ENCODE peak calls at places on chromosomes 4 and X, in six cellular contexts. C, Y, Q, B, F and O are unnamed samples.

GRCh38 chr4:40264497-40264896 is 67.7 kb downstream of the RHOH start:
- DNase-seq in C (no peak), Y (peak; percentile 73), Q (no peak), B (no peak), F (no peak), O (no peak)

GRCh38 chr4:151184523-151185458 is 85.4 kb downstream of the RPS3A start:
- DNase-seq in C (peak; percentile 68), Y (peak; percentile 80), Q (no peak), B (no peak), F (no peak), O (no peak)

GRCh38 chrX:23578079-23578478 is 89.2 kb upstream of the PRDX4 start:
- DNase-seq in C (no peak), Y (peak; percentile 27), Q (no peak), B (no peak), F (no peak), O (no peak)

GRCh38 chr4:31518796-31519250 is 798.7 kb downstream of the PCDH7 start:
- DNase-seq in C (no peak), Y (peak; percentile 3), Q (no peak), B (no peak), F (no peak), O (no peak)

GRCh38 chr4:143384381-143384994 is 47.8 kb downstream of the GAB1 start:
- DNase-seq in C (no peak), Y (peak; percentile 85), Q (no peak), B (no peak), F (no peak), O (no peak)

GRCh38 chr4:2962614-2963184 is 507 bp downstream of the NOP14 start:
- DNase-seq in C (peak; percentile 23), Y (peak; percentile 75), Q (no peak), B (peak; percentile 50), F (no peak), O (no peak)

GRCh38 chrX:147550217-147550616 is 361.5 kb upstream of the FMR1 start:
- DNase-seq in C (no peak), Y (peak; percentile 3), Q (no peak), B (peak; percentile 9), F (no peak), O (no peak)

GRCh38 chrX:14801136-14801535 is 71.7 kb downstream of the FANCB start:
- DNase-seq in C (no peak), Y (peak; percentile 63), Q (no peak), B (no peak), F (no peak), O (no peak)

GRCh38 chr4:184450045-184450444 is 24.3 kb downstream of the IRF2 start:
- DNase-seq in C (no peak), Y (peak; percentile 88), Q (no peak), B (no peak), F (no peak), O (no peak)

GRCh38 chr4:56976878-56977320 is 507 bp downstream of the NOA1 start:
- DNase-seq in C (peak; percentile 48), Y (peak; percentile 62), Q (peak; percentile 41), B (peak; percentile 49), F (no peak), O (peak; percentile 26)

GRCh38 chr4:155543126-155543765 is 123.4 kb upstream of the GUCY1A1 start:
- DNase-seq in C (no peak), Y (peak; percentile 71), Q (no peak), B (no peak), F (no peak), O (no peak)

GRCh38 chrX:153644356-153645125 is 2.5 kb upstream of the DUSP9 start:
- DNase-seq in C (no peak), Y (no peak), Q (no peak), B (no peak), F (no peak), O (no peak)

GRCh38 chr4:69831646-69832325 is 28.2 kb downstream of the SULT1E1 start:
- DNase-seq in C (no peak), Y (no peak), Q (peak; percentile 39), B (peak; percentile 25), F (no peak), O (no peak)

GRCh38 chr4:16253127-16253960 is 27.1 kb upstream of the TAPT1 start:
- DNase-seq in C (no peak), Y (peak; percentile 91), Q (no peak), B (no peak), F (no peak), O (no peak)

GRCh38 chrX:39301041-39301440 is 499.8 kb downstream of the MID1IP1 start:
- DNase-seq in C (no peak), Y (no peak), Q (no peak), B (no peak), F (no peak), O (no peak)

GRCh38 chr4:16269742-16270522 is 43.7 kb upstream of the TAPT1 start:
- DNase-seq in C (no peak), Y (peak; percentile 98), Q (no peak), B (no peak), F (peak; percentile 33), O (no peak)

GRCh38 chr4:88277711-88278025 is 6.7 kb downstream of the PPM1K start:
- DNase-seq in C (no peak), Y (no peak), Q (no peak), B (no peak), F (no peak), O (peak; percentile 91)

GRCh38 chrX:134717698-134718328 is 59.5 kb upstream of the PLAC1 start:
- DNase-seq in C (no peak), Y (peak; percentile 61), Q (no peak), B (peak; percentile 8), F (no peak), O (no peak)

GRCh38 chr4:105352826-105353225 is 121.0 kb downstream of the PPA2 start:
- DNase-seq in C (no peak), Y (peak; percentile 20), Q (peak; percentile 32), B (no peak), F (no peak), O (no peak)

GRCh38 chrX:37685452-37686347 is at the start of gene XK:
- DNase-seq in C (peak; percentile 30), Y (peak; percentile 28), Q (peak; percentile 39), B (peak; percentile 58), F (no peak), O (no peak)

GRCh38 chr4:73613130-73613529 is 7.1 kb downstream of the RASSF6 start:
- DNase-seq in C (peak; percentile 38), Y (no peak), Q (no peak), B (no peak), F (no peak), O (no peak)

GRCh38 chr4:185033950-185034349 is 15.7 kb downstream of the HELT start:
- DNase-seq in C (no peak), Y (no peak), Q (no peak), B (no peak), F (no peak), O (no peak)

GRCh38 chrX:119118780-119119395 is 8.7 kb downstream of the KIAA1210 start:
- DNase-seq in C (peak; percentile 31), Y (peak; percentile 61), Q (peak; percentile 23), B (peak; percentile 71), F (no peak), O (no peak)

GRCh38 chr4:128517739-128518510 is 230.3 kb upstream of the PGRMC2 start:
- DNase-seq in C (peak; percentile 59), Y (peak; percentile 97), Q (peak; percentile 76), B (peak; percentile 8), F (peak; percentile 11), O (no peak)

GRCh38 chr4:158835456-158836369 is 66.9 kb downstream of the FNIP2 start:
- DNase-seq in C (no peak), Y (no peak), Q (no peak), B (no peak), F (no peak), O (no peak)